ENCODE peak calls at places on chromosomes 16 and 17, in seven cellular contexts. U, W, P, X, J, A and Z are unnamed samples.

GRCh38 chr17:62801553-62801952 is 6.6 kb downstream of the MARCHF10 start:
- DNase-seq in U (no peak), W (no peak), P (no peak), X (no peak), J (no peak), A (no peak), Z (no peak)

GRCh38 chr16:9840761-9841665 is 341.2 kb downstream of the GRIN2A start:
- DNase-seq in U (no peak), W (no peak), P (no peak), X (no peak), J (no peak), A (no peak), Z (no peak)

GRCh38 chr17:3907483-3908216 is 8.6 kb downstream of the P2RX1 start:
- DNase-seq in U (no peak), W (peak; percentile 5), P (no peak), X (no peak), J (no peak), A (no peak), Z (no peak)

GRCh38 chr16:88194397-88195020 is 188.2 kb upstream of the ZNF469 start:
- DNase-seq in U (peak; percentile 34), W (peak; percentile 82), P (no peak), X (no peak), J (no peak), A (peak; percentile 40), Z (no peak)

GRCh38 chr17:66200685-66201092 is 8.8 kb upstream of the CEP112 start:
- DNase-seq in U (peak; percentile 36), W (peak; percentile 72), P (peak; percentile 62), X (peak; percentile 54), J (no peak), A (peak; percentile 45), Z (peak; percentile 81)

GRCh38 chr17:8152981-8153549 is 861 bp upstream of the PER1 start:
- DNase-seq in U (peak; percentile 41), W (no peak), P (no peak), X (no peak), J (no peak), A (no peak), Z (no peak)

GRCh38 chr16:50096791-50097190 is 31.0 kb downstream of the HEATR3 start:
- DNase-seq in U (no peak), W (no peak), P (peak; percentile 13), X (peak; percentile 4), J (no peak), A (no peak), Z (no peak)

GRCh38 chr16:21260870-21261791 is 17.0 kb downstream of the CRYM start:
- DNase-seq in U (no peak), W (peak; percentile 32), P (peak; percentile 20), X (peak; percentile 84), J (no peak), A (no peak), Z (peak; percentile 7)

GRCh38 chr16:88782454-88783390 is 2.3 kb downstream of the PIEZO1 start:
- DNase-seq in U (peak; percentile 12), W (no peak), P (peak; percentile 52), X (peak; percentile 69), J (no peak), A (peak; percentile 59), Z (no peak)